ENCODE peak calls at places on chromosome 1, in four cellular contexts. One of them, this sample, is unnamed.

GRCh38 chr1:82517586-82517985 is 716.9 kb downstream of the ADGRL2 start:
- DNase-seq in fibroblast of lung: peak
- DNase-seq in cardiac muscle cell: peak
- DNase-seq in NB4: no peak
- DNase-seq in this sample: no peak

GRCh38 chr1:212225871-212226302 is 59.3 kb upstream of the PPP2R5A start:
- DNase-seq in cardiac muscle cell: no peak
- DNase-seq in fibroblast of lung: no peak
- DNase-seq in NB4: no peak
- DNase-seq in this sample: no peak

GRCh38 chr1:231028676-231029075 is 11.4 kb downstream of the FAM89A start:
- DNase-seq in fibroblast of lung: no peak
- DNase-seq in NB4: no peak
- DNase-seq in cardiac muscle cell: no peak
- DNase-seq in this sample: no peak

GRCh38 chr1:204293605-204294365 is 65.9 kb downstream of the PLEKHA6 start:
- DNase-seq in fibroblast of lung: peak
- DNase-seq in NB4: no peak
- DNase-seq in cardiac muscle cell: no peak
- DNase-seq in this sample: no peak

GRCh38 chr1:91622586-91622985 is 121.9 kb downstream of the CDC7 start:
- DNase-seq in NB4: no peak
- DNase-seq in fibroblast of lung: no peak
- DNase-seq in cardiac muscle cell: no peak
- DNase-seq in this sample: no peak

GRCh38 chr1:214002472-214002871 is 14.7 kb downstream of the PROX1 start:
- DNase-seq in cardiac muscle cell: no peak
- DNase-seq in fibroblast of lung: peak
- DNase-seq in NB4: no peak
- DNase-seq in this sample: no peak

GRCh38 chr1:236605030-236605806 is 902 bp upstream of the HEATR1 start:
- DNase-seq in NB4: no peak
- DNase-seq in fibroblast of lung: no peak
- DNase-seq in cardiac muscle cell: peak
- DNase-seq in this sample: no peak

GRCh38 chr1:108190686-108191416 is 9.3 kb downstream of the SLC25A24 start:
- DNase-seq in fibroblast of lung: no peak
- DNase-seq in cardiac muscle cell: no peak
- DNase-seq in NB4: peak
- DNase-seq in this sample: no peak

GRCh38 chr1:42035205-42035829 is 116.6 kb upstream of the HIVEP3 start:
- DNase-seq in NB4: peak
- DNase-seq in cardiac muscle cell: peak
- DNase-seq in fibroblast of lung: peak
- DNase-seq in this sample: peak

GRCh38 chr1:207055386-207056001 is 2.4 kb downstream of the PFKFB2 start:
- DNase-seq in cardiac muscle cell: no peak
- DNase-seq in NB4: no peak
- DNase-seq in fibroblast of lung: no peak
- DNase-seq in this sample: no peak

GRCh38 chr1:48761986-48762385 is 14.7 kb downstream of the BEND5 start:
- DNase-seq in fibroblast of lung: peak
- DNase-seq in cardiac muscle cell: no peak
- DNase-seq in NB4: no peak
- DNase-seq in this sample: peak

GRCh38 chr1:8970870-8971337 is 25.2 kb downstream of the CA6 start:
- DNase-seq in cardiac muscle cell: no peak
- DNase-seq in NB4: peak
- DNase-seq in fibroblast of lung: no peak
- DNase-seq in this sample: no peak

GRCh38 chr1:162632234-162632666 is at the start of gene DDR2:
- DNase-seq in NB4: no peak
- DNase-seq in fibroblast of lung: peak
- DNase-seq in cardiac muscle cell: no peak
- DNase-seq in this sample: peak

GRCh38 chr1:221812088-221812752 is 70.3 kb upstream of the DUSP10 start:
- DNase-seq in cardiac muscle cell: no peak
- DNase-seq in NB4: no peak
- DNase-seq in fibroblast of lung: no peak
- DNase-seq in this sample: no peak

GRCh38 chr1:227622739-227623475 is 59.6 kb downstream of the ZNF678 start:
- DNase-seq in fibroblast of lung: no peak
- DNase-seq in NB4: no peak
- DNase-seq in cardiac muscle cell: no peak
- DNase-seq in this sample: no peak

GRCh38 chr1:226639631-226640061 is 91.1 kb downstream of the STUM start:
- DNase-seq in NB4: no peak
- DNase-seq in fibroblast of lung: no peak
- DNase-seq in cardiac muscle cell: no peak
- DNase-seq in this sample: no peak

GRCh38 chr1:86378813-86379212 is 17.3 kb downstream of the ODF2L start:
- DNase-seq in NB4: no peak
- DNase-seq in fibroblast of lung: no peak
- DNase-seq in cardiac muscle cell: no peak
- DNase-seq in this sample: no peak

GRCh38 chr1:25617626-25618432 is 1.2 kb downstream of the MAN1C1 start:
- DNase-seq in cardiac muscle cell: peak
- DNase-seq in NB4: peak
- DNase-seq in fibroblast of lung: no peak
- DNase-seq in this sample: no peak

GRCh38 chr1:162596514-162597170 is 35.1 kb downstream of the UAP1 start:
- DNase-seq in fibroblast of lung: no peak
- DNase-seq in NB4: no peak
- DNase-seq in cardiac muscle cell: no peak
- DNase-seq in this sample: no peak

GRCh38 chr1:109819906-109820305 is 56.2 kb upstream of the EPS8L3 start:
- DNase-seq in fibroblast of lung: no peak
- DNase-seq in cardiac muscle cell: no peak
- DNase-seq in NB4: peak
- DNase-seq in this sample: no peak

GRCh38 chr1:22383526-22384291 is 67.9 kb upstream of the ZBTB40 start:
- DNase-seq in cardiac muscle cell: no peak
- DNase-seq in fibroblast of lung: no peak
- DNase-seq in NB4: no peak
- DNase-seq in this sample: no peak

GRCh38 chr1:1359668-1360468 is 1.5 kb upstream of the MXRA8 start:
- DNase-seq in fibroblast of lung: peak
- DNase-seq in cardiac muscle cell: no peak
- DNase-seq in NB4: no peak
- DNase-seq in this sample: peak

This sample was measured in amniotic stem cell.